ENCODE peak calls at places on chromosome 12, in eight cellular contexts. F is OCI-LY7, G is PC-3, P is psoas muscle, A is bronchial epithelial cell, N is Peyer's patch, C is HCT116, J is heart left ventricle. W is an unnamed sample.
A peak's percentile ranks its signal among the peaks of the same experiment; 100 is the strongest.

GRCh38 chr12:98955284-98955683 is 310.2 kb downstream of the APAF1 start:
- DNase-seq in F (peak; percentile 49), G (peak; percentile 65), P (no peak), A (peak; percentile 41), N (no peak), C (peak; percentile 27), J (no peak), W (no peak)

GRCh38 chr12:3520711-3521110 is 29.7 kb downstream of the PRMT8 start:
- DNase-seq in F (no peak), G (peak; percentile 64), P (no peak), A (no peak), N (no peak), C (no peak), J (no peak), W (no peak)

GRCh38 chr12:59070534-59070933 is 150.2 kb upstream of the LRIG3 start:
- DNase-seq in F (no peak), G (peak; percentile 29), P (no peak), A (no peak), N (no peak), C (no peak), J (no peak), W (no peak)

GRCh38 chr12:6635856-6636521 is at the start of gene LPAR5:
- DNase-seq in F (peak; percentile 72), G (peak; percentile 67), P (peak; percentile 60), A (peak; percentile 84), N (peak; percentile 87), C (peak; percentile 32), J (peak; percentile 25), W (no peak)

GRCh38 chr12:118651487-118651886 is 275.1 kb downstream of the SUDS3 start:
- DNase-seq in F (no peak), G (no peak), P (no peak), A (no peak), N (no peak), C (no peak), J (no peak), W (no peak)

GRCh38 chr12:45131506-45131905 is 80.6 kb upstream of the DBX2 start:
- DNase-seq in F (no peak), G (no peak), P (no peak), A (no peak), N (no peak), C (no peak), J (no peak), W (no peak)

GRCh38 chr12:132597333-132598283 is 12.8 kb downstream of the LRCOL1 start:
- DNase-seq in F (peak; percentile 31), G (peak; percentile 49), P (no peak), A (no peak), N (no peak), C (peak; percentile 13), J (no peak), W (peak; percentile 24)

GRCh38 chr12:88816201-88816600 is 235.9 kb upstream of the KITLG start:
- DNase-seq in F (no peak), G (peak; percentile 83), P (no peak), A (peak; percentile 62), N (no peak), C (no peak), J (no peak), W (peak; percentile 3)

GRCh38 chr12:89768586-89769482 is 60.2 kb upstream of the ATP2B1 start:
- DNase-seq in F (no peak), G (peak; percentile 98), P (no peak), A (peak; percentile 100), N (no peak), C (peak; percentile 95), J (no peak), W (peak; percentile 99)

GRCh38 chr12:23099604-23100003 is 474.6 kb downstream of the ETNK1 start:
- DNase-seq in F (no peak), G (no peak), P (no peak), A (peak; percentile 61), N (no peak), C (no peak), J (no peak), W (no peak)

GRCh38 chr12:29782285-29782820 is 1.4 kb downstream of the TMTC1 start:
- DNase-seq in F (no peak), G (peak; percentile 34), P (no peak), A (peak; percentile 81), N (no peak), C (no peak), J (no peak), W (no peak)

GRCh38 chr12:38149395-38150073 is 167.0 kb upstream of the ALG10B start:
- DNase-seq in F (no peak), G (peak; percentile 95), P (no peak), A (no peak), N (no peak), C (peak; percentile 46), J (no peak), W (no peak)

GRCh38 chr12:102539651-102540553 is 59.5 kb upstream of the IGF1 start:
- DNase-seq in F (no peak), G (no peak), P (no peak), A (peak; percentile 40), N (no peak), C (no peak), J (no peak), W (peak; percentile 95)

GRCh38 chr12:64737539-64737938 is 21.7 kb downstream of the GNS start:
- DNase-seq in F (peak; percentile 75), G (no peak), P (no peak), A (peak; percentile 64), N (no peak), C (peak; percentile 15), J (no peak), W (no peak)

GRCh38 chr12:19440916-19441315 is 1.6 kb downstream of the AEBP2 start:
- DNase-seq in F (no peak), G (no peak), P (no peak), A (no peak), N (no peak), C (no peak), J (no peak), W (no peak)

GRCh38 chr12:6650832-6651231 is 3.6 kb upstream of the ACRBP start:
- DNase-seq in F (no peak), G (no peak), P (no peak), A (no peak), N (no peak), C (no peak), J (no peak), W (no peak)

GRCh38 chr12:91326043-91327027 is 143.7 kb upstream of the DCN start:
- DNase-seq in F (peak; percentile 42), G (peak; percentile 76), P (no peak), A (peak; percentile 36), N (peak; percentile 18), C (peak; percentile 19), J (peak; percentile 37), W (peak; percentile 52)

GRCh38 chr12:108198043-108198442 is 69.0 kb downstream of the WSCD2 start:
- DNase-seq in F (no peak), G (no peak), P (no peak), A (no peak), N (no peak), C (no peak), J (no peak), W (no peak)

DNA sequence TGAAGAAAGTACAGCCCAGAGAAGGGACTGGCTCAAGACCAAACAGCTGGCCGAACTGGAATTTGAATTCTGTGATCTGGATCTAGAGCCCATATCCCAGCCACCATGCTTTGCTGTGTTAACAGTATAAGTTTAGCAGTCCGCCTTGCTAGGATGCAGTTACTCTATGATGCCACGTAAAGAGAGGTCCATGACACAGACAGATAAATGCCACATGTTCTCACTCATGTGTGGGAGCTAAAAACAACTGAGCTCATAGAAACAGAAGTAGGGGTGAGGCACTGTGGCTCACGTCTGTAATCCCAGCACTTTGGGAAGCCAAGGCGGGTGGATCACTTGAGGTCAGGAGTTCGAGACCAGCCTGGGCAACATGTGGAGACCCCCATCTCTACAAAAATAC is 9.2 kb upstream of the FBXL14 start:
- DNase-seq in F (no peak), G (no peak), P (no peak), A (no peak), N (no peak), C (no peak), J (no peak), W (no peak)
- TF ChIP-seq CTCF in F (no peak), G (no peak), P (no peak), A (no peak), N (no peak), C (no peak), J (no peak), W (no peak)

GRCh38 chr12:51549637-51550036 is 41.4 kb upstream of the SCN8A start:
- DNase-seq in F (no peak), G (no peak), P (no peak), A (no peak), N (no peak), C (no peak), J (no peak), W (no peak)

GRCh38 chr12:51547606-51548005 is 43.4 kb upstream of the SCN8A start:
- DNase-seq in F (no peak), G (no peak), P (no peak), A (no peak), N (no peak), C (no peak), J (no peak), W (no peak)

GRCh38 chr12:51546102-51546501 is 44.9 kb upstream of the SCN8A start:
- DNase-seq in F (no peak), G (peak; percentile 36), P (no peak), A (no peak), N (no peak), C (no peak), J (no peak), W (no peak)

DNA sequence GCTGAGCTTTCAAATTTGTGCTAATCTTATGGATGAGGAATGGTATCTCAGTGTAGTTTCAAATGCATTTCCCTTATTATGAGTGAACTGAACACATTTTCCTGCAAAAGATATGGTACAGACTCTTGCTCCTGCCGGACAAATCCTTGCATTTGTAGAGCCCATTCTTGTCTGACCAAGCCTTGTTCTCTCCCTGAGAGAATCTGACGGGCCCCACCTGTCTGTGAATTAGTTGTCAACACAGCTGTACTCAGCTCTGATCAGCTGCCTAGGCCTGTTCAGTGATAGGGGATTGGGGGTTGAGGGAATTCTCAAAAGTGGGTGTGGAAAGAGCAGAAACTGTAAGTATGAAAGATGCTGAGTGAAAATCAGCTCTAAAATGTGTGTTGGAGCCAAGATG is 42.8 kb upstream of the SCN8A start:
- DNase-seq in F (no peak), G (no peak), P (no peak), A (no peak), N (no peak), C (no peak), J (no peak), W (no peak)
- TF ChIP-seq CTCF in F (no peak), G (no peak), P (no peak), A (no peak), N (no peak), C (no peak), J (no peak), W (no peak)

GRCh38 chr12:109433618-109434017 is 43.5 kb downstream of the KCTD10 start:
- DNase-seq in F (no peak), G (no peak), P (no peak), A (no peak), N (no peak), C (no peak), J (peak; percentile 15), W (no peak)
- TF ChIP-seq CTCF in F (peak; percentile 41), G (peak; percentile 48), P (no peak), A (peak; percentile 26), N (no peak), C (no peak), J (peak; percentile 38), W (peak; percentile 63)

DNA sequence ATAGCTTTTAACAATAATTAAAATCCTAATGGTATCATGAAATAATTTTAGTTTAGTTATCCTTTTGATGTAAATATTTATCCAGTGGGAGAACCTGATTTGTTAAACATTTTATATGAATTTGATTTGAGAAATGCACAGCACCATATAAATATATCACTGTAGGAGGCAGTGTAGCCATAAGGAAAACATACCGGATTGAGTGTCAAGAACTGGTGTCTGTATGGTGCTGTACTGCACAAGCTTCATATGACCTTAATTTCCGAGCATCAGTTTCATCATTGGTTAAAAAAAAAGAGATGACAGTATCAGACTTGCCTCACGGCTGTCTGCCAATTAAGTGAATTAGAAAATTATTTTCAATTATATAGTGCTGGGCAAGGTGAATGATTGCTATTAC is 72.0 kb downstream of the TMTC2 start:
- DNase-seq in F (no peak), G (no peak), P (no peak), A (peak; percentile 17), N (no peak), C (no peak), J (no peak), W (no peak)
- TF ChIP-seq CTCF in F (no peak), G (peak; percentile 34), P (no peak), A (no peak), N (no peak), C (no peak), J (no peak), W (no peak)

W was measured in HFFc6.